ENCODE peak calls at places on chromosomes 12 and 14, in four cellular contexts. W, O, E and C are unnamed samples.

GRCh38 chr12:64392221-64392620 is 1.7 kb upstream of the C12orf56 start:
- DNase-seq in W (peak; percentile 49), O (no peak), E (peak; percentile 43), C (no peak)

GRCh38 chr12:50505945-50506344 is 1.2 kb downstream of the DIP2B start:
- DNase-seq in W (no peak), O (peak; percentile 93), E (no peak), C (peak; percentile 92)

GRCh38 chr12:122643207-122643805 is 59.9 kb downstream of the HCAR2 start:
- DNase-seq in W (no peak), O (no peak), E (no peak), C (no peak)

GRCh38 chr12:6345319-6346071 is 3.6 kb upstream of the TNFRSF1A start:
- DNase-seq in W (no peak), O (no peak), E (peak; percentile 58), C (no peak)

GRCh38 chr12:122227341-122227740 is 1.5 kb upstream of the DIABLO start:
- DNase-seq in W (no peak), O (no peak), E (peak; percentile 23), C (no peak)

GRCh38 chr12:115481141-115481540 is 796.4 kb downstream of the MED13L start:
- DNase-seq in W (no peak), O (no peak), E (no peak), C (no peak)

GRCh38 chr14:91127411-91127810 is 13.5 kb downstream of the DGLUCY start:
- DNase-seq in W (no peak), O (no peak), E (no peak), C (peak; percentile 28)

GRCh38 chr14:105473677-105474477 is 744 bp upstream of the CRIP2 start:
- DNase-seq in W (peak; percentile 79), O (no peak), E (peak; percentile 40), C (peak; percentile 76)

GRCh38 chr14:96929969-96930368 is 132.8 kb downstream of the VRK1 start:
- DNase-seq in W (no peak), O (no peak), E (no peak), C (no peak)

GRCh38 chr12:113103756-113104450 is 31.7 kb downstream of the RASAL1 start:
- DNase-seq in W (peak; percentile 76), O (peak; percentile 48), E (peak; percentile 65), C (peak; percentile 40)

GRCh38 chr12:109714141-109714912 is 702 bp downstream of the FAM222A start:
- DNase-seq in W (peak; percentile 69), O (no peak), E (peak; percentile 28), C (peak; percentile 40)

GRCh38 chr12:129193263-129193871 is 340.1 kb downstream of the GLT1D1 start:
- DNase-seq in W (peak; percentile 42), O (no peak), E (no peak), C (no peak)

GRCh38 chr14:23645504-23645811 is 9.3 kb downstream of the DHRS2 start:
- DNase-seq in W (no peak), O (no peak), E (no peak), C (no peak)

GRCh38 chr12:47312794-47313426 is 233.2 kb upstream of the AMIGO2 start:
- DNase-seq in W (peak; percentile 49), O (no peak), E (no peak), C (no peak)

GRCh38 chr14:52876311-52876710 is 74.5 kb downstream of the FERMT2 start:
- DNase-seq in W (no peak), O (no peak), E (no peak), C (no peak)

GRCh38 chr12:46371718-46372130 is 849 bp downstream of the SLC38A2 start:
- DNase-seq in W (peak; percentile 59), O (no peak), E (peak; percentile 81), C (peak; percentile 65)

GRCh38 chr14:89379006-89379405 is 38.0 kb downstream of the FOXN3 start:
- DNase-seq in W (no peak), O (no peak), E (no peak), C (no peak)

GRCh38 chr12:124169577-124169976 is 125.3 kb upstream of the RFLNA start:
- DNase-seq in W (no peak), O (no peak), E (no peak), C (no peak)

GRCh38 chr14:73785336-73785833 is 66.2 kb upstream of the PTGR2 start:
- DNase-seq in W (no peak), O (no peak), E (no peak), C (no peak)

GRCh38 chr14:60640859-60641721 is 8.2 kb downstream of the SIX1 start:
- DNase-seq in W (no peak), O (no peak), E (no peak), C (no peak)

GRCh38 chr12:473863-474577 is 14.3 kb downstream of the B4GALNT3 start:
- DNase-seq in W (no peak), O (no peak), E (no peak), C (no peak)

GRCh38 chr12:51836012-51836832 is 12.3 kb downstream of the FIGNL2 start:
- DNase-seq in W (no peak), O (no peak), E (no peak), C (no peak)

GRCh38 chr14:53470351-53471043 is 317.4 kb upstream of the DDHD1 start:
- DNase-seq in W (no peak), O (no peak), E (no peak), C (no peak)

GRCh38 chr12:104064842-104065441 is 611 bp downstream of the HCFC2 start:
- DNase-seq in W (peak; percentile 34), O (peak; percentile 4), E (no peak), C (peak; percentile 18)

GRCh38 chr12:60535363-60535762 is 939.5 kb downstream of the SLC16A7 start:
- DNase-seq in W (no peak), O (no peak), E (no peak), C (no peak)

GRCh38 chr14:74859757-74860156 is 16.2 kb downstream of the PROX2 start:
- DNase-seq in W (no peak), O (no peak), E (no peak), C (no peak)

GRCh38 chr14:58699656-58700055 is 61.9 kb downstream of the DACT1 start:
- DNase-seq in W (no peak), O (no peak), E (no peak), C (no peak)

GRCh38 chr14:95048771-95049312 is 108.5 kb downstream of the DICER1 start:
- DNase-seq in W (no peak), O (no peak), E (no peak), C (peak; percentile 6)

GRCh38 chr12:29589852-29590251 is 92.4 kb upstream of the OVCH1 start:
- DNase-seq in W (no peak), O (no peak), E (no peak), C (no peak)

GRCh38 chr12:727321-727720 is 25.1 kb upstream of the WNK1 start:
- DNase-seq in W (no peak), O (no peak), E (no peak), C (no peak)